ENCODE peak calls at places on chromosomes 12 and 14, in nine cellular contexts. K is foreskin fibroblast, Y is EL, D is esophagus muscularis mucosa, I is kidney, G is fibroblast of the conjunctiva, P is mucosa of gallbladder, T is EH, F is iPS-NIHi11. Q is an unnamed sample.

GRCh38 chr12:62625238-62625637 is 158.6 kb downstream of the MON2 start:
- DNase-seq in K (peak; percentile 17), Y (no peak), D (peak; percentile 86), I (no peak), G (no peak), P (no peak), T (no peak), F (no peak), Q (peak; percentile 64)

GRCh38 chr14:71734076-71734475 is 198.2 kb upstream of the RGS6 start:
- DNase-seq in K (no peak), Y (no peak), D (no peak), I (no peak), G (no peak), P (no peak), T (no peak), F (no peak), Q (no peak)

GRCh38 chr12:109673379-109673778 is 40.2 kb upstream of the FAM222A start:
- DNase-seq in K (no peak), Y (no peak), D (no peak), I (no peak), G (no peak), P (no peak), T (no peak), F (no peak), Q (no peak)

GRCh38 chr14:101711041-101711861 is 50.3 kb upstream of the PPP2R5C start:
- DNase-seq in K (no peak), Y (no peak), D (peak; percentile 64), I (peak; percentile 57), G (no peak), P (no peak), T (no peak), F (no peak), Q (no peak)

GRCh38 chr14:74469548-74470518 is 23.3 kb downstream of the NPC2 start:
- DNase-seq in K (no peak), Y (no peak), D (peak; percentile 60), I (peak; percentile 29), G (no peak), P (no peak), T (peak; percentile 7), F (no peak), Q (no peak)

GRCh38 chr12:105167346-105167745 is 59.8 kb downstream of the WASHC4 start:
- DNase-seq in K (peak; percentile 38), Y (no peak), D (no peak), I (no peak), G (peak; percentile 14), P (no peak), T (peak; percentile 33), F (no peak), Q (no peak)

GRCh38 chr12:100404769-100405407 is 48.0 kb downstream of the SLC17A8 start:
- DNase-seq in K (peak; percentile 32), Y (peak; percentile 59), D (peak; percentile 55), I (no peak), G (peak; percentile 27), P (no peak), T (peak; percentile 48), F (peak; percentile 78), Q (no peak)

GRCh38 chr12:96060041-96060440 is 24.7 kb upstream of the LTA4H start:
- DNase-seq in K (no peak), Y (no peak), D (no peak), I (no peak), G (no peak), P (no peak), T (no peak), F (no peak), Q (no peak)

GRCh38 chr12:88615490-88615889 is 35.2 kb upstream of the KITLG start:
- DNase-seq in K (peak; percentile 49), Y (peak; percentile 15), D (no peak), I (no peak), G (no peak), P (no peak), T (peak; percentile 38), F (no peak), Q (peak; percentile 45)

GRCh38 chr12:94099191-94099983 is 49.0 kb upstream of the PLXNC1 start:
- DNase-seq in K (no peak), Y (peak; percentile 91), D (no peak), I (no peak), G (peak; percentile 38), P (no peak), T (peak; percentile 91), F (no peak), Q (peak; percentile 91)

GRCh38 chr12:20832911-20833310 is 22.4 kb downstream of the SLCO1B3 start:
- DNase-seq in K (no peak), Y (no peak), D (no peak), I (no peak), G (no peak), P (no peak), T (no peak), F (no peak), Q (no peak)